ENCODE peak calls at places on chromosome 1, in five cellular contexts. One of them, this sample, is unnamed.

GRCh38 chr1:160264795-160265307 is 2.5 kb upstream of the DCAF8 start:
- DNase-seq in NCI-H1092 treated with DMSO at 0.1 percent for 48 hours: no peak
- DNase-seq in hippocampal formation: no peak
- DNase-seq in Right ventricle myocardium inferior: no peak
- DNase-seq in right atrium auricular region: no peak
- DNase-seq in this sample: no peak

GRCh38 chr1:102742426-102742825 is 365.9 kb downstream of the COL11A1 start:
- DNase-seq in hippocampal formation: no peak
- DNase-seq in right atrium auricular region: no peak
- DNase-seq in NCI-H1092 treated with DMSO at 0.1 percent for 48 hours: no peak
- DNase-seq in Right ventricle myocardium inferior: no peak
- DNase-seq in this sample: no peak

GRCh38 chr1:31181515-31182343 is 58.0 kb downstream of the NKAIN1 start:
- DNase-seq in Right ventricle myocardium inferior: no peak
- DNase-seq in NCI-H1092 treated with DMSO at 0.1 percent for 48 hours: peak; percentile 13
- DNase-seq in hippocampal formation: peak; percentile 22
- DNase-seq in right atrium auricular region: no peak
- DNase-seq in this sample: peak; percentile 54

GRCh38 chr1:225653463-225654276 is 747 bp upstream of the ENAH start:
- DNase-seq in NCI-H1092 treated with DMSO at 0.1 percent for 48 hours: peak; percentile 82
- DNase-seq in hippocampal formation: peak; percentile 76
- DNase-seq in Right ventricle myocardium inferior: peak; percentile 82
- DNase-seq in right atrium auricular region: peak; percentile 90
- DNase-seq in this sample: peak; percentile 64

GRCh38 chr1:200028586-200029034 is 1.1 kb downstream of the NR5A2 start:
- DNase-seq in Right ventricle myocardium inferior: no peak
- DNase-seq in NCI-H1092 treated with DMSO at 0.1 percent for 48 hours: peak; percentile 51
- DNase-seq in hippocampal formation: no peak
- DNase-seq in right atrium auricular region: no peak
- DNase-seq in this sample: peak; percentile 45

GRCh38 chr1:117815105-117815812 is 114.2 kb downstream of the GDAP2 start:
- DNase-seq in Right ventricle myocardium inferior: no peak
- DNase-seq in right atrium auricular region: no peak
- DNase-seq in hippocampal formation: no peak
- DNase-seq in NCI-H1092 treated with DMSO at 0.1 percent for 48 hours: no peak
- DNase-seq in this sample: no peak

GRCh38 chr1:33918368-33918767 is 54.5 kb downstream of the HMGB4 start:
- DNase-seq in right atrium auricular region: no peak
- DNase-seq in hippocampal formation: no peak
- DNase-seq in Right ventricle myocardium inferior: no peak
- DNase-seq in NCI-H1092 treated with DMSO at 0.1 percent for 48 hours: no peak
- DNase-seq in this sample: no peak

GRCh38 chr1:86849756-86850155 is 64.2 kb downstream of the SELENOF start:
- DNase-seq in Right ventricle myocardium inferior: no peak
- DNase-seq in hippocampal formation: no peak
- DNase-seq in right atrium auricular region: no peak
- DNase-seq in NCI-H1092 treated with DMSO at 0.1 percent for 48 hours: no peak
- DNase-seq in this sample: no peak

GRCh38 chr1:110281363-110282290 is 57.5 kb upstream of the RBM15 start:
- DNase-seq in Right ventricle myocardium inferior: no peak
- DNase-seq in hippocampal formation: no peak
- DNase-seq in right atrium auricular region: no peak
- DNase-seq in NCI-H1092 treated with DMSO at 0.1 percent for 48 hours: no peak
- DNase-seq in this sample: peak; percentile 80

GRCh38 chr1:207565546-207566468 is 69.8 kb downstream of the CR1 start:
- DNase-seq in right atrium auricular region: no peak
- DNase-seq in hippocampal formation: peak; percentile 36
- DNase-seq in NCI-H1092 treated with DMSO at 0.1 percent for 48 hours: no peak
- DNase-seq in Right ventricle myocardium inferior: no peak
- DNase-seq in this sample: peak; percentile 7

GRCh38 chr1:16145030-16145987 is 10.6 kb downstream of the EPHA2 start:
- DNase-seq in hippocampal formation: no peak
- DNase-seq in NCI-H1092 treated with DMSO at 0.1 percent for 48 hours: peak; percentile 44
- DNase-seq in Right ventricle myocardium inferior: peak; percentile 91
- DNase-seq in right atrium auricular region: peak; percentile 91
- DNase-seq in this sample: peak; percentile 59

GRCh38 chr1:186904361-186904760 is 75.6 kb downstream of the PLA2G4A start:
- DNase-seq in NCI-H1092 treated with DMSO at 0.1 percent for 48 hours: no peak
- DNase-seq in Right ventricle myocardium inferior: no peak
- DNase-seq in right atrium auricular region: no peak
- DNase-seq in hippocampal formation: no peak
- DNase-seq in this sample: no peak

GRCh38 chr1:100353073-100353801 is 931 bp downstream of the CDC14A start:
- DNase-seq in hippocampal formation: peak; percentile 46
- DNase-seq in NCI-H1092 treated with DMSO at 0.1 percent for 48 hours: no peak
- DNase-seq in right atrium auricular region: no peak
- DNase-seq in Right ventricle myocardium inferior: peak; percentile 76
- DNase-seq in this sample: peak; percentile 52

GRCh38 chr1:16014509-16015482 is 3.0 kb downstream of the HSPB7 start:
- DNase-seq in right atrium auricular region: no peak
- DNase-seq in NCI-H1092 treated with DMSO at 0.1 percent for 48 hours: no peak
- DNase-seq in hippocampal formation: no peak
- DNase-seq in Right ventricle myocardium inferior: peak; percentile 65
- DNase-seq in this sample: no peak

GRCh38 chr1:152774875-152775274 is at the start of gene LCE1F:
- DNase-seq in Right ventricle myocardium inferior: no peak
- DNase-seq in right atrium auricular region: no peak
- DNase-seq in hippocampal formation: no peak
- DNase-seq in NCI-H1092 treated with DMSO at 0.1 percent for 48 hours: no peak
- DNase-seq in this sample: no peak

GRCh38 chr1:72281144-72281543 is 1.2 kb downstream of the NEGR1 start:
- DNase-seq in NCI-H1092 treated with DMSO at 0.1 percent for 48 hours: peak; percentile 6
- DNase-seq in right atrium auricular region: no peak
- DNase-seq in hippocampal formation: peak; percentile 3
- DNase-seq in Right ventricle myocardium inferior: no peak
- DNase-seq in this sample: no peak

GRCh38 chr1:72623299-72623708 is 341.0 kb upstream of the NEGR1 start:
- DNase-seq in right atrium auricular region: no peak
- DNase-seq in NCI-H1092 treated with DMSO at 0.1 percent for 48 hours: peak; percentile 60
- DNase-seq in Right ventricle myocardium inferior: no peak
- DNase-seq in hippocampal formation: peak; percentile 2
- DNase-seq in this sample: peak; percentile 63

GRCh38 chr1:1428174-1428573 is 7.1 kb upstream of the ANKRD65 start:
- DNase-seq in hippocampal formation: no peak
- DNase-seq in Right ventricle myocardium inferior: no peak
- DNase-seq in right atrium auricular region: no peak
- DNase-seq in NCI-H1092 treated with DMSO at 0.1 percent for 48 hours: no peak
- DNase-seq in this sample: no peak

GRCh38 chr1:151494741-151495281 is 16.4 kb upstream of the CGN start:
- DNase-seq in hippocampal formation: no peak
- DNase-seq in Right ventricle myocardium inferior: no peak
- DNase-seq in right atrium auricular region: no peak
- DNase-seq in NCI-H1092 treated with DMSO at 0.1 percent for 48 hours: no peak
- DNase-seq in this sample: no peak

GRCh38 chr1:111030590-111030989 is 66.9 kb upstream of the LRIF1 start:
- DNase-seq in right atrium auricular region: no peak
- DNase-seq in Right ventricle myocardium inferior: no peak
- DNase-seq in NCI-H1092 treated with DMSO at 0.1 percent for 48 hours: peak; percentile 45
- DNase-seq in hippocampal formation: no peak
- DNase-seq in this sample: peak; percentile 59

GRCh38 chr1:248924696-248925532 is 18.9 kb downstream of the PGBD2 start:
- DNase-seq in NCI-H1092 treated with DMSO at 0.1 percent for 48 hours: peak; percentile 65
- DNase-seq in Right ventricle myocardium inferior: peak; percentile 72
- DNase-seq in hippocampal formation: peak; percentile 25
- DNase-seq in right atrium auricular region: no peak
- DNase-seq in this sample: peak; percentile 51

This sample was measured in NCI-H345.